ENCODE peak calls at places on chromosomes 12 and 14, in ten cellular contexts. P, J, Q, S, R, U, A, N, F and X are unnamed samples.

GRCh38 chr12:14257734-14258467 is 107.6 kb upstream of the ATF7IP start:
- DNase-seq in U (peak; percentile 86), Q (peak; percentile 94), J (peak; percentile 99), F (peak; percentile 92), N (peak; percentile 93), S (peak; percentile 87), A (no peak), P (peak; percentile 100), R (no peak), X (peak; percentile 93)

GRCh38 chr14:36979863-36980262 is 192.5 kb downstream of the SLC25A21 start:
- DNase-seq in J (no peak), Q (no peak), N (no peak), U (no peak), R (no peak), S (no peak), P (no peak), F (no peak), A (no peak), X (no peak)

GRCh38 chr14:68520637-68521556 is 272.0 kb downstream of the ZFP36L1 start:
- DNase-seq in S (no peak), J (no peak), U (no peak), P (peak; percentile 39), Q (no peak), N (no peak), R (no peak), A (no peak), F (no peak), X (no peak)

GRCh38 chr12:94047781-94048567 is 100.4 kb upstream of the PLXNC1 start:
- DNase-seq in P (no peak), J (no peak), S (no peak), R (no peak), N (no peak), A (no peak), U (no peak), F (no peak), Q (no peak), X (no peak)

GRCh38 chr14:64324461-64325255 is 30.5 kb upstream of the ESR2 start:
- DNase-seq in F (no peak), Q (no peak), J (no peak), R (no peak), S (no peak), N (no peak), P (no peak), A (no peak), U (no peak), X (no peak)

GRCh38 chr12:56074396-56074795 is 5.6 kb upstream of the ERBB3 start:
- DNase-seq in F (no peak), Q (no peak), N (no peak), R (no peak), S (no peak), P (no peak), A (no peak), J (no peak), U (no peak), X (no peak)

GRCh38 chr12:52636189-52636588 is 15.8 kb downstream of the KRT2 start:
- DNase-seq in P (no peak), J (no peak), A (no peak), R (no peak), N (no peak), F (no peak), U (no peak), Q (no peak), S (no peak), X (no peak)

GRCh38 chr12:62995097-62995496 is 60.1 kb upstream of the PPM1H start:
- DNase-seq in N (no peak), S (no peak), P (peak; percentile 43), J (no peak), Q (no peak), F (no peak), U (no peak), R (no peak), A (no peak), X (no peak)

GRCh38 chr12:76927170-76927784 is 48.5 kb upstream of the CSRP2 start:
- DNase-seq in U (no peak), P (peak; percentile 70), A (peak; percentile 15), Q (no peak), S (no peak), R (no peak), N (no peak), J (peak; percentile 43), F (no peak), X (peak; percentile 46)

GRCh38 chr12:62840806-62841205 is 94.1 kb downstream of the PPM1H start:
- DNase-seq in N (no peak), P (no peak), U (no peak), R (no peak), Q (no peak), S (no peak), A (no peak), J (no peak), F (no peak), X (no peak)

GRCh38 chr12:19757317-19757877 is 318.1 kb downstream of the AEBP2 start:
- DNase-seq in U (no peak), J (peak; percentile 26), S (peak; percentile 9), P (no peak), N (no peak), R (no peak), A (no peak), F (no peak), Q (no peak), X (no peak)

DNA sequence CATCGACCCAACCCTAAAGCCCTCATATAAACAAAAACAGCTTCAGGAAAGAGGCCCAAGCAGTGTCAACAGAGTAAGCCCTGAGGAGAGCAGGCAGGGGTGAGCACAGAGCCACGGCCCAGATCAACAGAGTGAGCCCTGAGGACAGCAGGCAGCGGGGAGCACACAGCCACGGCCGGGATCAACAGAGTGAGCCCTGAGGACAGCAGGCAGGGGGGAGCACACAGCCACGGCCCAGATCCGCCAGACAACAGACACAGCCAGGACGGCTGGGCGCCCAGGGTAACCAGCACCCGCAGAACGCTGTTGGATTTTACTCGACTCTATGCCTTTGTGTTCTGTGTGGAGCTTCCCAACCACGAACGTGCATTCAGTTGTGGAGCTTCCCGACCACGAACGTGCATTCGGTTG is 15.0 kb downstream of the CCDC85C start:
- DNase-seq in A (no peak), F (no peak), S (no peak), P (no peak), R (no peak), N (no peak), J (no peak), Q (no peak), U (no peak), X (no peak)
- H3K27ac ChIP-seq in A (no peak overlapping the region), F (no peak overlapping the region), S (no peak overlapping the region), P (no peak overlapping the region), R (no peak overlapping the region), N (no peak overlapping the region), J (no peak overlapping the region), Q (peak overlapping the region; percentile 65), U (no peak overlapping the region), X (no peak overlapping the region)

DNA sequence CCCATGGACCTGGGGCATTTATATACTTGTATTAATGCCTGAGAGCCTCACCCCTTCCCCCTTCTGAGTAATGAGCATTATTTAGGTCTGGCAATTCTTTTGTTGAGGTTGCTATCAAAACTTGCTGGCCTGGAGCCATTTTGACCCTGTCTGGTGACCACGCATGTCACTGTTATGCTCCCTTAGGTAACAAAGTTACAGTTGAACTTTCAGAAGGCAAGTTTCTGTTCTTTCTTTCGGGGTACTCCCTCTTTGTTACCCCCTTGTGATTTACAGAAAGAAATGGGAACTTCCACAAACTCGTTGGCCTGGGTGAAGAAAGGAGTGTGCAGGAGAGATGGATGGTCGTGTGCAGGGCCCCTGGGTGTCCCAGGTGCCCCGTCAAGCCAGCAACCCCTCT is 305.4 kb downstream of the DPF3 start:
- DNase-seq in P (no peak), U (no peak), N (no peak), R (no peak), S (no peak), Q (no peak), J (no peak), F (no peak), A (no peak), X (no peak)
- H3K4me1 ChIP-seq in P (no peaks in the 10 kb centered on the region), U (no peaks in the 10 kb centered on the region), N (no peaks in the 10 kb centered on the region), R (no peaks in the 10 kb centered on the region), S (peaks cover 36% of the 10 kb centered on the region), Q (no peaks in the 10 kb centered on the region), J (no peaks in the 10 kb centered on the region), F (no peaks in the 10 kb centered on the region), A (no peaks in the 10 kb centered on the region), X (peaks cover 5% of the 10 kb centered on the region)

GRCh38 chr12:12365442-12365802 is 8.5 kb downstream of the BORCS5 start:
- DNase-seq in P (no peak), U (no peak), S (no peak), J (no peak), F (no peak), R (no peak), N (no peak), Q (no peak), A (no peak), X (no peak)
- H3K27ac ChIP-seq in P (no peak overlapping the region), U (no peak overlapping the region), S (no peak overlapping the region), J (no peak overlapping the region), F (no peak overlapping the region), R (no peak overlapping the region), N (peak overlapping the region; percentile 84), Q (no peak overlapping the region), A (no peak overlapping the region), X (no peak overlapping the region)

GRCh38 chr14:76958020-76958965 is 70.2 kb downstream of the IRF2BPL start:
- DNase-seq in R (no peak), N (no peak), J (no peak), F (no peak), S (no peak), P (no peak), U (no peak), A (no peak), Q (no peak), X (no peak)

GRCh38 chr14:76956253-76957090 is 72.0 kb downstream of the IRF2BPL start:
- DNase-seq in F (peak; percentile 91), P (peak; percentile 85), J (peak; percentile 72), U (peak; percentile 90), S (peak; percentile 87), R (peak; percentile 91), N (peak; percentile 76), Q (peak; percentile 79), A (peak; percentile 90), X (peak; percentile 94)

GRCh38 chr14:76955575-76956252 is 72.8 kb downstream of the IRF2BPL start:
- DNase-seq in N (no peak), P (no peak), R (no peak), Q (no peak), U (peak; percentile 50), A (no peak), S (peak; percentile 82), J (peak; percentile 50), F (peak; percentile 39), X (no peak)

GRCh38 chr14:76958975-76959710 is 69.4 kb downstream of the IRF2BPL start:
- DNase-seq in P (no peak), J (no peak), N (no peak), U (no peak), F (peak; percentile 59), R (no peak), S (no peak), A (peak; percentile 36), Q (no peak), X (no peak)

DNA sequence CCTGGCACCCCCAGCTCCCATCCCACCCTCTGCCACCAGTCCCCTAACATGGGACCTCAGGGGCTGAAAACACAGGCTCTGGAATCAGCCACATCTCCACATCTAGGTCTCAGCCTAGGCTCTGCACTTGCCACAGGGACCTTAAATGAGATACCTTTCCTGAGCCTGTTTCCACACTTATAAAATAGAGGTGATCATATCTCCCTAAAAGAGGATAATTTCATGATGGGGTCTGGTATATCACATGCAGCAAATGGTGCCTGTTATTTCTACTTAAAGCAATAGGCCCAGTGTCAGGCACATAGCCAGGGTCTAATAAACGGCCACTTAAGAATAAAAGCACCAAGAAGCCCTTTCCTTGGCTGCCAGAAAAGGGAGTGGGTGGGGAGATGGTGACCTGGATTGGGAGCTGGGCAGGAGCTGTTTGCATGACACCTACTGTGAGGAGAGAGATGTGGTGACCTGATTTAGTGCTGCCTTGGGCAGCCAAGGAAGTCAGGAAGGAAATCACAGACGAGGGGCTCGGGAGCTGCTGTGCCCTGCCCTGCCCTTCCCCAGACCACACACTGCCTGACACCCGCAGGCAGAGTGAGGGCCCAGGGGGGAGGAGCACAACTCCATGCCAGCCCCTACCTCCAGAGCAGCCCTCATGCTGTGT is 71.2 kb downstream of the IRF2BPL start:
- DNase-seq in R (no peak), J (no peak), F (no peak), S (no peak), U (no peak), N (no peak), P (no peak), A (no peak), Q (no peak), X (no peak)
- H3K4me1 ChIP-seq in R (peaks cover 9% of the 10 kb centered on the region), J (peaks cover 47% of the 10 kb centered on the region), F (peaks cover 6% of the 10 kb centered on the region), S (peaks cover 78% of the 10 kb centered on the region), U (peaks cover 56% of the 10 kb centered on the region), N (no peaks in the 10 kb centered on the region), P (peaks cover 10% of the 10 kb centered on the region), A (peaks cover 77% of the 10 kb centered on the region), Q (peaks cover 18% of the 10 kb centered on the region), X (peaks cover 35% of the 10 kb centered on the region)